ENCODE peak calls at places on chromosomes 2 and 18, in five cellular contexts. I is H1, H is H9, V is mesenchymal stem cell, J is trophoblast cell. N is an unnamed sample. For H3K27me3, the result is how much of the 10 kb centered on the place peaks cover.

GRCh38 chr2:189574793-189575475 is 5.7 kb downstream of the SLC40A1 start:
- DNase-seq in I (no peak), H (no peak), V (no peak), J (no peak), N (no peak)

GRCh38 chr2:177921726-177922125 is 150.9 kb downstream of the PDE11A start:
- DNase-seq in I (no peak), H (no peak), V (no peak), J (no peak), N (no peak)

GRCh38 chr2:6647028-6647427 is 218.7 kb downstream of the CMPK2 start:
- DNase-seq in I (no peak), H (no peak), V (no peak), J (no peak), N (no peak)

GRCh38 chr2:29705636-29706035 is 215.8 kb downstream of the ALK start:
- DNase-seq in I (no peak), H (no peak), V (no peak), J (no peak), N (no peak)

GRCh38 chr2:42042956-42043355 is 4.9 kb upstream of the PKDCC start:
- DNase-seq in I (no peak), H (no peak), V (no peak), J (no peak), N (no peak)

GRCh38 chr18:39460136-39460535 is 1894.5 kb upstream of the CELF4 start:
- DNase-seq in I (no peak), H (no peak), V (peak), J (no peak), N (no peak)

GRCh38 chr2:191148766-191149165 is 2.0 kb downstream of the STAT4 start:
- DNase-seq in I (no peak), H (no peak), V (no peak), J (no peak), N (no peak)

GRCh38 chr2:21103274-21103891 is 20.4 kb upstream of the TDRD15 start:
- DNase-seq in I (no peak), H (no peak), V (no peak), J (no peak), N (no peak)

GRCh38 chr2:7577769-7578168 is 660.6 kb downstream of the RNF144A start:
- DNase-seq in I (no peak), H (no peak), V (no peak), J (no peak), N (no peak)

GRCh38 chr2:29459445-29460179 is 344.4 kb downstream of the CLIP4 start:
- DNase-seq in I (no peak), H (no peak), V (peak), J (no peak), N (no peak)

GRCh38 chr2:120552800-120553471 is 182.7 kb upstream of the GLI2 start:
- DNase-seq in I (peak), H (peak), V (peak), J (peak), N (peak)

GRCh38 chr2:232457121-232458011 is 1.4 kb downstream of the ALPI start:
- DNase-seq in I (no peak), H (peak), V (no peak), J (no peak), N (no peak)

GRCh38 chr2:88227446-88227845 is 57.3 kb downstream of the THNSL2 start:
- DNase-seq in I (no peak), H (no peak), V (no peak), J (no peak), N (no peak)

GRCh38 chr18:53911200-53911599 is 313.3 kb downstream of the MBD2 start:
- DNase-seq in I (no peak), H (no peak), V (no peak), J (no peak), N (no peak)

GRCh38 chr2:207403950-207404349 is 125.8 kb upstream of the CREB1 start:
- DNase-seq in I (no peak), H (no peak), V (no peak), J (no peak), N (no peak)

GRCh38 chr2:102155703-102156515 is 13.4 kb downstream of the IL1R1 start:
- DNase-seq in I (no peak), H (no peak), V (peak), J (peak), N (no peak)

GRCh38 chr2:240554767-240555493 is 2.9 kb downstream of the ANKMY1 start:
- DNase-seq in I (no peak), H (no peak), V (no peak), J (no peak), N (no peak)

GRCh38 chr18:12041561-12041960 is 52.1 kb upstream of the ANKRD62 start:
- DNase-seq in I (no peak), H (no peak), V (peak), J (no peak), N (no peak)

GRCh38 chr2:238239552-238239871 is 326 bp downstream of the HES6 start:
- DNase-seq in I (no peak), H (no peak), V (peak), J (no peak), N (no peak)

GRCh38 chr2:208982831-208983230 is 441.0 kb upstream of the MAP2 start:
- DNase-seq in I (no peak), H (no peak), V (no peak), J (peak), N (no peak)

GRCh38 chr2:38099096-38099997 is 23.4 kb upstream of the CYP1B1 start:
- DNase-seq in I (no peak), H (no peak), V (peak), J (no peak), N (no peak)

GRCh38 chr2:11022874-11023273 is 111.1 kb downstream of the KCNF1 start:
- DNase-seq in I (peak), H (no peak), V (no peak), J (no peak), N (no peak)

GRCh38 chr2:141611-142010 is 95.3 kb upstream of the FAM110C start:
- DNase-seq in I (no peak), H (no peak), V (no peak), J (no peak), N (no peak)

GRCh38 chr2:97988722-97989121 is 7.0 kb downstream of the TMEM131 start:
- DNase-seq in I (no peak), H (no peak), V (no peak), J (peak), N (no peak)

GRCh38 chr2:181163139-181163538 is 182.7 kb downstream of the UBE2E3 start:
- DNase-seq in I (no peak), H (no peak), V (no peak), J (no peak), N (no peak)

GRCh38 chr2:164981217-164981990 is 26.1 kb upstream of the SLC38A11 start:
- DNase-seq in I (no peak), H (no peak), V (peak), J (no peak), N (no peak)

GRCh38 chr2:19776941-19777514 is 124.8 kb downstream of the TTC32 start:
- DNase-seq in I (no peak), H (no peak), V (no peak), J (no peak), N (no peak)

GRCh38 chr2:67502346-67503065 is 105.4 kb downstream of the ETAA1 start:
- DNase-seq in I (no peak), H (no peak), V (no peak), J (peak), N (no peak)

GRCh38 chr2:230423851-230424458 is 8.0 kb downstream of the SP100 start:
- DNase-seq in I (no peak), H (no peak), V (peak), J (no peak), N (no peak)

GRCh38 chr2:86441789-86442641 is 844 bp downstream of the KDM3A start:
- DNase-seq in I (peak), H (peak), V (peak), J (peak), N (peak)

GRCh38 chr18:58484989-58485962 is 143.6 kb downstream of the ALPK2 start:
- DNase-seq in I (peak), H (peak), V (no peak), J (peak), N (peak)

GRCh38 chr2:140695163-140695562 is 1435.7 kb downstream of the LRP1B start:
- DNase-seq in I (no peak), H (peak), V (peak), J (no peak), N (no peak)

DNA sequence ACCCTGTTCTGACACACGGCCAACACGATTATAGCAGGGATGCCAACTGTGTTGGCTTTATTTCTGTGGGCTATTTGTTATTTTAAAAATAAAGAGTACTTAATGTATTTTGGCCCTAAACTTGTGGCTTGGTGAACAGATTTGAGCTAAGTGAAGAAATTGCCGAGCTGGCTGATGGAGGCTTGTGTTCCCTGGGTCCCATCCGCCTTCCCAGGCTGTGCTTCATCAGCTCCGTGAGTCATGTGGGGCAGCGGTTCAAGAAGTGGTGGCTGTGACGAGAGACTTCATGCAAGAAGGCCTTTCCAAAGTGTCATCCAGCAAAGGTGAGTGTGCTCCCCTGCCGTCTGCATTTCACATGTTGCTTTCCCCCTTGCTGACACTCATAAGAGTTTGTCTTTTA is 73.6 kb upstream of the NCK2 start:
- DNase-seq in I (peak), H (no peak), V (no peak), J (no peak), N (no peak)
- H2BK12ac ChIP-seq in I (no peak), H (no peak), V (no peak), J (no peak), N (no peak)

GRCh38 chr2:206267567-206267966 is 6.9 kb upstream of the ZDBF2 start:
- DNase-seq in I (no peak), H (peak), V (no peak), J (no peak), N (no peak)
- H3K27me3 ChIP-seq in I (half or more), H (under half), V (half or more), J (under half), N (half or more)

GRCh38 chr2:166766220-166766619 is 122.1 kb upstream of the XIRP2 start:
- DNase-seq in I (no peak), H (peak), V (no peak), J (no peak), N (no peak)

GRCh38 chr2:166762746-166763145 is 125.5 kb upstream of the XIRP2 start:
- DNase-seq in I (no peak), H (no peak), V (no peak), J (no peak), N (no peak)

GRCh38 chr2:166765141-166765540 is 123.1 kb upstream of the XIRP2 start:
- DNase-seq in I (no peak), H (peak), V (no peak), J (no peak), N (no peak)

GRCh38 chr2:166764216-166764615 is 124.1 kb upstream of the XIRP2 start:
- DNase-seq in I (no peak), H (no peak), V (no peak), J (no peak), N (no peak)

DNA sequence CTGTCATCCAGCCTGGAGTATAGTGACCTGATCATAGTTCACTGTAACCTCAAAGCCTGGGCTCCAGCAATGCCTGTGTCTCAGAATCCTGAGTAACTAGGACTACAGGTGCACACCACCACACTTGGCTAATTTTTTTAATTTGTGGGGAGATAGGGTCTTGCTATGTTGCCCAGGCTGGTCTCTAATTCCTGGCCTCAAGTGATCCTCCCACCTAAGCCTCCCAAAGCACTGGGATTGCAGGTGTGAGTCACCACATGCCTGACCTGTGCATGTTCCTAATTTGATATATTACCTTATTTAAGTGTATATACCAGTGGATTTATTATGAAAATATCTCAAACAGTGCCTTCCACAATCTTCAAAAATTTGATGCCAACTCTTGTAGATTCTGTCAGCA is 123.6 kb upstream of the XIRP2 start:
- DNase-seq in I (no peak), H (no peak), V (no peak), J (no peak), N (no peak)
- H2BK12ac ChIP-seq in I (no peak), H (no peak), V (no peak), J (no peak), N (no peak)

DNA sequence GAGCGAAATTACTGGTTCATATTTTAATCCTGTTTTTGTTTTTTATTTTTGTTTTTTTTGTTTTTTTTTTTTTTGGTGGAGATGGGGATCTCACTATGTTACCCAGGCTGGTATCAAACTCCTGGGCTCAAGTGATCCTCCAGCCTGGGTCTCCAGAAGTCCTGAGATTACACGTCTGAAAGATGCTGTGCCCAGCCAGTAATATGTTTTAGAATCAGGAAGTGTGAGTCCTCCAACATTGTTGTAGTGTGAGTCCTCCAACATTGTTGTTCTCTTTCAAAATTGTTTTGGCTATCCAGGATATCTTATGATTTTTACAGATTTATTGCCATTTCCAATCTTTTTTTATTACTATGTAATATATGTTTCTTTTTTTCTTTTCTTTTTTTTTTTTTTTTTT is 23.1 kb downstream of the TPRKB start:
- DNase-seq in I (no peak), H (no peak), V (no peak), J (no peak), N (no peak)
- H3K27me3 ChIP-seq in I (under half), H (under half), V (under half), J (under half), N (under half)

GRCh38 chr18:7490104-7490503 is 77.0 kb upstream of the PTPRM start:
- DNase-seq in I (no peak), H (no peak), V (no peak), J (no peak), N (no peak)
- H2BK12ac ChIP-seq in I (no peak), H (no peak), V (no peak), J (no peak), N (no peak)

GRCh38 chr18:37568671-37569070 is 3.1 kb upstream of the CELF4 start:
- DNase-seq in I (no peak), H (peak), V (no peak), J (no peak), N (no peak)

GRCh38 chr18:37566479-37567060 is 972 bp upstream of the CELF4 start:
- DNase-seq in I (no peak), H (no peak), V (no peak), J (no peak), N (no peak)

GRCh38 chr18:37567994-37568359 is 2.4 kb upstream of the CELF4 start:
- DNase-seq in I (no peak), H (peak), V (no peak), J (no peak), N (no peak)

GRCh38 chr18:37565985-37566478 is 434 bp upstream of the CELF4 start:
- DNase-seq in I (peak), H (peak), V (peak), J (no peak), N (peak)

GRCh38 chr18:37567061-37567993 is 1.7 kb upstream of the CELF4 start:
- DNase-seq in I (no peak), H (no peak), V (no peak), J (no peak), N (no peak)
- H3K27me3 ChIP-seq in I (half or more), H (under half), V (half or more), J (under half), N (under half)

GRCh38 chr2:167862296-167862695 is 385.1 kb downstream of the STK39 start:
- DNase-seq in I (no peak), H (no peak), V (no peak), J (no peak), N (no peak)
- H2BK12ac ChIP-seq in I (peak), H (no peak), V (no peak), J (no peak), N (no peak)

GRCh38 chr2:64448069-64448468 is 5.9 kb upstream of the LGALSL start:
- DNase-seq in I (no peak), H (no peak), V (no peak), J (no peak), N (no peak)
- H3K27me3 ChIP-seq in I (under half), H (under half), V (under half), J (under half), N (under half)

GRCh38 chr2:27870724-27871123 is 19.5 kb downstream of the RBKS start:
- DNase-seq in I (no peak), H (no peak), V (no peak), J (no peak), N (no peak)

GRCh38 chr2:27869763-27870162 is 20.4 kb downstream of the RBKS start:
- DNase-seq in I (no peak), H (no peak), V (no peak), J (no peak), N (no peak)

GRCh38 chr2:27875089-27875881 is 14.9 kb downstream of the RBKS start:
- DNase-seq in I (no peak), H (no peak), V (no peak), J (no peak), N (no peak)

GRCh38 chr2:27873091-27873490 is 17.1 kb downstream of the RBKS start:
- DNase-seq in I (no peak), H (no peak), V (no peak), J (no peak), N (no peak)

GRCh38 chr2:27871805-27872204 is 18.4 kb downstream of the RBKS start:
- DNase-seq in I (no peak), H (no peak), V (no peak), J (no peak), N (no peak)
- H2BK12ac ChIP-seq in I (no peak), H (no peak), V (no peak), J (no peak), N (no peak)

GRCh38 chr18:28175047-28175929 is 1.6 kb downstream of the CDH2 start:
- DNase-seq in I (no peak), H (peak), V (peak), J (no peak), N (peak)
- H3K27me3 ChIP-seq in I (under half), H (under half), V (under half), J (under half), N (under half)

N was measured in neuronal stem cell.